ENCODE peak calls at places on chromosomes 11 and 22, in eight cellular contexts. K is effector memory CD4-positive, alpha-beta T cell; H is AG04450; B is fibroblast of pulmonary artery; D is HFF-Myc; L is left ventricle myocardium inferior; C is NT2/D1; E is ecto neural progenitor cell. X is an unnamed sample.

GRCh38 chr22:19942886-19943664 is 1.5 kb upstream of the TXNRD2 start:
- DNase-seq in K (no peak), H (no peak), B (peak), D (peak), L (no peak), C (no peak), E (no peak), X (peak)

GRCh38 chr11:63920870-63921417 is 4.0 kb upstream of the RCOR2 start:
- DNase-seq in K (no peak), H (no peak), B (no peak), D (no peak), L (no peak), C (peak), E (peak), X (no peak)

GRCh38 chr11:46090375-46090774 is 30.9 kb downstream of the PHF21A start:
- DNase-seq in K (no peak), H (no peak), B (no peak), D (no peak), L (no peak), C (no peak), E (no peak), X (no peak)

GRCh38 chr11:82547163-82547560 is 186.5 kb downstream of the FAM181B start:
- DNase-seq in K (no peak), H (no peak), B (no peak), D (no peak), L (no peak), C (no peak), E (no peak), X (no peak)

GRCh38 chr22:49613871-49614270 is 213.8 kb downstream of the BRD1 start:
- DNase-seq in K (no peak), H (no peak), B (no peak), D (no peak), L (peak), C (no peak), E (no peak), X (no peak)

GRCh38 chr11:118857385-118857784 is 26.3 kb upstream of the CXCR5 start:
- DNase-seq in K (no peak), H (no peak), B (no peak), D (no peak), L (no peak), C (no peak), E (no peak), X (no peak)

GRCh38 chr11:122656631-122657101 is 1.1 kb downstream of the UBASH3B start:
- DNase-seq in K (peak), H (no peak), B (peak), D (no peak), L (peak), C (no peak), E (peak), X (peak)

GRCh38 chr11:88183233-88183632 is 8.0 kb upstream of the RAB38 start:
- DNase-seq in K (no peak), H (no peak), B (no peak), D (no peak), L (no peak), C (no peak), E (no peak), X (no peak)

GRCh38 chr11:78425436-78425835 is 7.8 kb upstream of the GAB2 start:
- DNase-seq in K (no peak), H (no peak), B (no peak), D (no peak), L (no peak), C (no peak), E (no peak), X (no peak)

GRCh38 chr22:44625981-44626687 is 75.9 kb upstream of the PRR5 start:
- DNase-seq in K (peak), H (no peak), B (peak), D (no peak), L (peak), C (no peak), E (peak), X (peak)

GRCh38 chr22:24408630-24409029 is 18.8 kb upstream of the ADORA2A start:
- DNase-seq in K (no peak), H (no peak), B (no peak), D (no peak), L (no peak), C (no peak), E (no peak), X (no peak)

GRCh38 chr11:60777572-60777971 is 7.6 kb upstream of the MS4A10 start:
- DNase-seq in K (no peak), H (no peak), B (peak), D (peak), L (peak), C (no peak), E (no peak), X (no peak)

X was measured in G401.